ENCODE peak calls at places on chromosomes 6 and 20, in nine cellular contexts. J, D, P, G, M, Q, Z, W and B are unnamed samples.

GRCh38 chr6:37059344-37060194 is 54.1 kb downstream of the FGD2 start:
- DNase-seq in W (no peak), D (no peak), P (peak; percentile 96), Z (no peak), M (no peak), Q (no peak), J (peak; percentile 97), G (peak; percentile 70), B (no peak)

GRCh38 chr20:38139919-38140753 is 24.9 kb downstream of the TGM2 start:
- DNase-seq in Q (no peak), M (no peak), D (no peak), J (no peak), W (no peak), G (no peak), Z (no peak), P (no peak), B (no peak)

GRCh38 chr6:117605169-117605826 is 3.0 kb upstream of the GOPC start:
- DNase-seq in P (peak; percentile 55), Q (peak; percentile 56), J (peak; percentile 83), G (peak; percentile 38), D (no peak), Z (peak; percentile 43), W (peak; percentile 23), M (peak; percentile 25), B (peak; percentile 16)

GRCh38 chr20:50787181-50787580 is 7.7 kb upstream of the BCAS4 start:
- DNase-seq in Q (no peak), M (no peak), J (no peak), P (no peak), D (no peak), G (no peak), Z (no peak), W (no peak), B (no peak)

GRCh38 chr6:143806282-143807102 is 36.6 kb upstream of the LTV1 start:
- DNase-seq in M (no peak), G (no peak), W (no peak), J (peak; percentile 88), P (no peak), Q (no peak), D (no peak), Z (no peak), B (no peak)

GRCh38 chr6:169988769-169989550 is 237.5 kb downstream of the ERMARD start:
- DNase-seq in W (no peak), Z (no peak), G (no peak), D (no peak), M (no peak), Q (no peak), P (no peak), J (no peak), B (no peak)

GRCh38 chr20:32574296-32575226 is 10.6 kb downstream of the NOL4L start:
- DNase-seq in M (no peak), Z (no peak), P (no peak), Q (peak; percentile 54), J (peak; percentile 88), G (no peak), D (no peak), W (no peak), B (peak; percentile 15)

GRCh38 chr6:7910654-7911344 is at the start of gene TXNDC5:
- DNase-seq in P (peak; percentile 83), W (peak; percentile 55), D (peak; percentile 45), G (peak; percentile 81), Q (peak; percentile 73), J (peak; percentile 62), M (peak; percentile 40), Z (peak; percentile 56), B (peak; percentile 66)

GRCh38 chr20:62266340-62266739 is 28.0 kb downstream of the OSBPL2 start:
- DNase-seq in J (no peak), W (no peak), Z (no peak), M (no peak), D (no peak), P (no peak), Q (no peak), G (no peak), B (no peak)